ENCODE peak calls at places on chromosomes 2 and 18, in five cellular contexts. One of them, this sample, is unnamed.

GRCh38 chr2:16069663-16069932 is 129.2 kb downstream of the MYCN start:
- DNase-seq in foreskin fibroblast: no peak
- DNase-seq in GM12878: no peak
- DNase-seq in CD8-positive, alpha-beta memory T cell: no peak
- DNase-seq in choroid plexus epithelial cell: no peak
- DNase-seq in this sample: no peak

GRCh38 chr2:56348382-56348781 is 164.6 kb downstream of the CCDC85A start:
- DNase-seq in foreskin fibroblast: no peak
- DNase-seq in GM12878: peak; percentile 13
- DNase-seq in CD8-positive, alpha-beta memory T cell: no peak
- DNase-seq in choroid plexus epithelial cell: no peak
- DNase-seq in this sample: no peak

GRCh38 chr2:8595821-8596600 is 85.8 kb upstream of the ID2 start:
- DNase-seq in foreskin fibroblast: no peak
- DNase-seq in GM12878: no peak
- DNase-seq in CD8-positive, alpha-beta memory T cell: no peak
- DNase-seq in choroid plexus epithelial cell: no peak
- DNase-seq in this sample: no peak

GRCh38 chr2:29201979-29202378 is 86.8 kb downstream of the CLIP4 start:
- DNase-seq in foreskin fibroblast: no peak
- DNase-seq in GM12878: no peak
- DNase-seq in CD8-positive, alpha-beta memory T cell: no peak
- DNase-seq in choroid plexus epithelial cell: no peak
- DNase-seq in this sample: no peak

GRCh38 chr2:18487266-18487665 is 73.2 kb downstream of the RDH14 start:
- DNase-seq in foreskin fibroblast: no peak
- DNase-seq in GM12878: no peak
- DNase-seq in CD8-positive, alpha-beta memory T cell: no peak
- DNase-seq in choroid plexus epithelial cell: no peak
- DNase-seq in this sample: no peak

GRCh38 chr2:222869252-222869560 is 8.4 kb downstream of the ACSL3 start:
- DNase-seq in foreskin fibroblast: no peak
- DNase-seq in GM12878: no peak
- DNase-seq in CD8-positive, alpha-beta memory T cell: no peak
- DNase-seq in choroid plexus epithelial cell: no peak
- DNase-seq in this sample: no peak

GRCh38 chr2:161965994-161966393 is 108.0 kb downstream of the DPP4 start:
- DNase-seq in foreskin fibroblast: no peak
- DNase-seq in GM12878: no peak
- DNase-seq in CD8-positive, alpha-beta memory T cell: no peak
- DNase-seq in choroid plexus epithelial cell: no peak
- DNase-seq in this sample: no peak

GRCh38 chr2:9310390-9310789 is 103.8 kb downstream of the ASAP2 start:
- DNase-seq in foreskin fibroblast: peak; percentile 93
- DNase-seq in GM12878: no peak
- DNase-seq in CD8-positive, alpha-beta memory T cell: no peak
- DNase-seq in choroid plexus epithelial cell: peak; percentile 94
- DNase-seq in this sample: no peak

GRCh38 chr2:154699560-154699901 is 1.0 kb downstream of the KCNJ3 start:
- DNase-seq in foreskin fibroblast: peak; percentile 8
- DNase-seq in GM12878: no peak
- DNase-seq in CD8-positive, alpha-beta memory T cell: no peak
- DNase-seq in choroid plexus epithelial cell: no peak
- DNase-seq in this sample: no peak

GRCh38 chr18:35776481-35776880 is 194.9 kb downstream of the GALNT1 start:
- DNase-seq in foreskin fibroblast: peak; percentile 26
- DNase-seq in GM12878: no peak
- DNase-seq in CD8-positive, alpha-beta memory T cell: no peak
- DNase-seq in choroid plexus epithelial cell: no peak
- DNase-seq in this sample: no peak

GRCh38 chr2:239813261-239814135 is 211.6 kb downstream of the NDUFA10 start:
- DNase-seq in foreskin fibroblast: no peak
- DNase-seq in GM12878: no peak
- DNase-seq in CD8-positive, alpha-beta memory T cell: no peak
- DNase-seq in choroid plexus epithelial cell: no peak
- DNase-seq in this sample: no peak

GRCh38 chr2:130371723-130372054 is 15.8 kb downstream of the PTPN18 start:
- DNase-seq in foreskin fibroblast: no peak
- DNase-seq in GM12878: no peak
- DNase-seq in CD8-positive, alpha-beta memory T cell: no peak
- DNase-seq in choroid plexus epithelial cell: peak; percentile 45
- DNase-seq in this sample: no peak

GRCh38 chr18:47566809-47567208 is 315.3 kb upstream of the SKOR2 start:
- DNase-seq in foreskin fibroblast: no peak
- DNase-seq in GM12878: no peak
- DNase-seq in CD8-positive, alpha-beta memory T cell: no peak
- DNase-seq in choroid plexus epithelial cell: no peak
- DNase-seq in this sample: no peak

GRCh38 chr2:46813680-46814079 is 101.9 kb downstream of the MCFD2 start:
- DNase-seq in foreskin fibroblast: no peak
- DNase-seq in GM12878: no peak
- DNase-seq in CD8-positive, alpha-beta memory T cell: no peak
- DNase-seq in choroid plexus epithelial cell: no peak
- DNase-seq in this sample: no peak

GRCh38 chr18:75071866-75072671 is 136.9 kb downstream of the PTGR3 start:
- DNase-seq in foreskin fibroblast: no peak
- DNase-seq in GM12878: no peak
- DNase-seq in CD8-positive, alpha-beta memory T cell: no peak
- DNase-seq in choroid plexus epithelial cell: no peak
- DNase-seq in this sample: no peak

GRCh38 chr2:168401048-168401556 is 55.0 kb upstream of the CERS6 start:
- DNase-seq in foreskin fibroblast: no peak
- DNase-seq in GM12878: no peak
- DNase-seq in CD8-positive, alpha-beta memory T cell: no peak
- DNase-seq in choroid plexus epithelial cell: no peak
- DNase-seq in this sample: no peak

GRCh38 chr18:11906926-11907874 is 917 bp downstream of the MPPE1 start:
- DNase-seq in foreskin fibroblast: peak; percentile 11
- DNase-seq in GM12878: no peak
- DNase-seq in CD8-positive, alpha-beta memory T cell: no peak
- DNase-seq in choroid plexus epithelial cell: no peak
- DNase-seq in this sample: no peak

GRCh38 chr18:6850396-6850795 is 120.9 kb downstream of the ARHGAP28 start:
- DNase-seq in foreskin fibroblast: no peak
- DNase-seq in GM12878: no peak
- DNase-seq in CD8-positive, alpha-beta memory T cell: no peak
- DNase-seq in choroid plexus epithelial cell: no peak
- DNase-seq in this sample: no peak

GRCh38 chr2:149145314-149146295 is 107.1 kb downstream of the LYPD6B start:
- DNase-seq in foreskin fibroblast: peak; percentile 16
- DNase-seq in GM12878: no peak
- DNase-seq in CD8-positive, alpha-beta memory T cell: no peak
- DNase-seq in choroid plexus epithelial cell: no peak
- DNase-seq in this sample: no peak

GRCh38 chr2:62319061-62319460 is 123.1 kb downstream of the B3GNT2 start:
- DNase-seq in foreskin fibroblast: no peak
- DNase-seq in GM12878: no peak
- DNase-seq in CD8-positive, alpha-beta memory T cell: no peak
- DNase-seq in choroid plexus epithelial cell: no peak
- DNase-seq in this sample: no peak

GRCh38 chr2:28729698-28730097 is 21.9 kb upstream of the PPP1CB start:
- DNase-seq in foreskin fibroblast: peak; percentile 62
- DNase-seq in GM12878: no peak
- DNase-seq in CD8-positive, alpha-beta memory T cell: no peak
- DNase-seq in choroid plexus epithelial cell: peak; percentile 46
- DNase-seq in this sample: no peak

GRCh38 chr18:22311301-22311700 is 106.4 kb downstream of the CTAGE1 start:
- DNase-seq in foreskin fibroblast: peak; percentile 59
- DNase-seq in GM12878: no peak
- DNase-seq in CD8-positive, alpha-beta memory T cell: no peak
- DNase-seq in choroid plexus epithelial cell: peak; percentile 66
- DNase-seq in this sample: no peak

GRCh38 chr2:229348135-229348534 is 77.0 kb upstream of the PID1 start:
- DNase-seq in foreskin fibroblast: peak; percentile 93
- DNase-seq in GM12878: no peak
- DNase-seq in CD8-positive, alpha-beta memory T cell: no peak
- DNase-seq in choroid plexus epithelial cell: peak; percentile 49
- DNase-seq in this sample: no peak

GRCh38 chr2:54722641-54723299 is 692 bp upstream of the EML6 start:
- DNase-seq in foreskin fibroblast: peak; percentile 83
- DNase-seq in GM12878: no peak
- DNase-seq in CD8-positive, alpha-beta memory T cell: no peak
- DNase-seq in choroid plexus epithelial cell: peak; percentile 42
- DNase-seq in this sample: no peak

GRCh38 chr2:100603414-100603813 is 40.6 kb downstream of the PDCL3 start:
- DNase-seq in foreskin fibroblast: no peak
- DNase-seq in GM12878: no peak
- DNase-seq in CD8-positive, alpha-beta memory T cell: no peak
- DNase-seq in choroid plexus epithelial cell: no peak
- DNase-seq in this sample: no peak

GRCh38 chr2:109129356-109129920 is 433 bp downstream of the SH3RF3 start:
- DNase-seq in foreskin fibroblast: peak; percentile 68
- DNase-seq in GM12878: no peak
- DNase-seq in CD8-positive, alpha-beta memory T cell: no peak
- DNase-seq in choroid plexus epithelial cell: peak; percentile 30
- DNase-seq in this sample: no peak

GRCh38 chr2:220871909-220872308 is 700.2 kb downstream of the EPHA4 start:
- DNase-seq in foreskin fibroblast: no peak
- DNase-seq in GM12878: no peak
- DNase-seq in CD8-positive, alpha-beta memory T cell: no peak
- DNase-seq in choroid plexus epithelial cell: no peak
- DNase-seq in this sample: no peak

GRCh38 chr18:33578371-33579146 is 540 bp downstream of the ASXL3 start:
- DNase-seq in foreskin fibroblast: peak; percentile 61
- DNase-seq in GM12878: no peak
- DNase-seq in CD8-positive, alpha-beta memory T cell: no peak
- DNase-seq in choroid plexus epithelial cell: peak; percentile 10
- DNase-seq in this sample: no peak

GRCh38 chr2:39115556-39115955 is 5.3 kb downstream of the SOS1 start:
- DNase-seq in foreskin fibroblast: no peak
- DNase-seq in GM12878: no peak
- DNase-seq in CD8-positive, alpha-beta memory T cell: no peak
- DNase-seq in choroid plexus epithelial cell: no peak
- DNase-seq in this sample: no peak
- H3K4me3 ChIP-seq in foreskin fibroblast: no peak overlapping the region
- H3K4me3 ChIP-seq in GM12878: no peak overlapping the region
- H3K4me3 ChIP-seq in CD8-positive, alpha-beta memory T cell: no peak overlapping the region
- H3K4me3 ChIP-seq in choroid plexus epithelial cell: no peak overlapping the region
- H3K4me3 ChIP-seq in this sample: no peak overlapping the region

DNA sequence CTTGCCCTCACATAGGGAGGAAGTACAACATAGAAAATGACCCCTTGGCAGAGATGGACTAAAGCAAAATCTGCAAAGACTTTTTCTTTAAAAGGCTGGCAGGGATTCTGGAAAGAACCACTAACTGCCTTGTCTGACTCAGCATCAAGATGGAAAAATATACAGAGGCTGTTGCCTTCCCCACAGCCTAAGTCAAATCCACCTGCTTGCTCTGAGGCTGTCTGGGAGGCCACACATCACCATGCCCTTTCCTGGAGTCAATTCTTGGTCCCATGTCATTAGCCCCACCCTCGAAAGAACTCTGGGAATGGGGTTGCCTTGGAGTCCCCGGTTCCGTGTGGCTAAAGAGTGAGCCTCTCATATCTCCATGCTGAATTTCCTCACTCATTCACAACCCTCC is 39.5 kb downstream of the BMP10 start:
- DNase-seq in foreskin fibroblast: peak; percentile 51
- DNase-seq in GM12878: no peak
- DNase-seq in CD8-positive, alpha-beta memory T cell: no peak
- DNase-seq in choroid plexus epithelial cell: peak; percentile 47
- DNase-seq in this sample: no peak
- H3K4me3 ChIP-seq in foreskin fibroblast: no peak overlapping the region
- H3K4me3 ChIP-seq in GM12878: no peak overlapping the region
- H3K4me3 ChIP-seq in CD8-positive, alpha-beta memory T cell: no peak overlapping the region
- H3K4me3 ChIP-seq in choroid plexus epithelial cell: no peak overlapping the region
- H3K4me3 ChIP-seq in this sample: no peak overlapping the region

DNA sequence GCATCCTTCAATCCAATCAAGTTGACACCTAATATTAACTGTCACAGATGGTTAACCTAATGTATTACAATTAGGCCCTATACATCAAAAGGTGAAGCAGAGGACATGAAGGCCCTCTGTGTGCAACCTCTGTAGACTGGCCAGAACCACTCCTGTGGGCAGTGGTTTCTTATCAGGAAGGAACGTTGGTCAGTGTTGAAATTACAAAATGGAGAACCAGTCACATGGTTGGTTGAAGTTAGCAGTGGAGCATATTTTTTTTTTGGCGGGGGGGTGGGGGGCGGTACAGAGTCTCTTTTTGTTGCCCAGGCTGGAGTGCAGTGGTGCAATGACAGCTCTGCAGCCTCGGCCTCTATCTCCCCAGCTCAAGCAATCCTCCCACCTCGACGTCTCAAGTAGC is 19.8 kb downstream of the RNU2-63P start:
- DNase-seq in foreskin fibroblast: no peak
- DNase-seq in GM12878: no peak
- DNase-seq in CD8-positive, alpha-beta memory T cell: no peak
- DNase-seq in choroid plexus epithelial cell: peak; percentile 15
- DNase-seq in this sample: no peak
- H3K4me3 ChIP-seq in foreskin fibroblast: no peak overlapping the region
- H3K4me3 ChIP-seq in GM12878: no peak overlapping the region
- H3K4me3 ChIP-seq in CD8-positive, alpha-beta memory T cell: no peak overlapping the region
- H3K4me3 ChIP-seq in choroid plexus epithelial cell: no peak overlapping the region
- H3K4me3 ChIP-seq in this sample: no peak overlapping the region

GRCh38 chr2:85545780-85546240 is 6.8 kb downstream of the MAT2A start:
- DNase-seq in foreskin fibroblast: peak; percentile 64
- DNase-seq in GM12878: no peak
- DNase-seq in CD8-positive, alpha-beta memory T cell: no peak
- DNase-seq in choroid plexus epithelial cell: no peak
- DNase-seq in this sample: no peak

GRCh38 chr2:85541262-85541661 is 2.3 kb downstream of the MAT2A start:
- DNase-seq in foreskin fibroblast: no peak
- DNase-seq in GM12878: no peak
- DNase-seq in CD8-positive, alpha-beta memory T cell: no peak
- DNase-seq in choroid plexus epithelial cell: no peak
- DNase-seq in this sample: no peak

GRCh38 chr2:85540131-85540587 is 1.2 kb downstream of the MAT2A start:
- DNase-seq in foreskin fibroblast: peak; percentile 28
- DNase-seq in GM12878: no peak
- DNase-seq in CD8-positive, alpha-beta memory T cell: no peak
- DNase-seq in choroid plexus epithelial cell: peak; percentile 43
- DNase-seq in this sample: no peak

GRCh38 chr2:85541753-85542457 is 2.9 kb downstream of the MAT2A start:
- DNase-seq in foreskin fibroblast: peak; percentile 48
- DNase-seq in GM12878: no peak
- DNase-seq in CD8-positive, alpha-beta memory T cell: no peak
- DNase-seq in choroid plexus epithelial cell: no peak
- DNase-seq in this sample: no peak

GRCh38 chr2:85542777-85543176 is 3.8 kb downstream of the MAT2A start:
- DNase-seq in foreskin fibroblast: no peak
- DNase-seq in GM12878: no peak
- DNase-seq in CD8-positive, alpha-beta memory T cell: no peak
- DNase-seq in choroid plexus epithelial cell: no peak
- DNase-seq in this sample: no peak
- H3K4me3 ChIP-seq in foreskin fibroblast: peak overlapping the region; percentile 98
- H3K4me3 ChIP-seq in GM12878: peak overlapping the region; percentile 45
- H3K4me3 ChIP-seq in CD8-positive, alpha-beta memory T cell: no peak overlapping the region
- H3K4me3 ChIP-seq in choroid plexus epithelial cell: no peak overlapping the region
- H3K4me3 ChIP-seq in this sample: no peak overlapping the region

This sample was measured in GM06990.